ENCODE peak calls at places on chromosomes 7 and 10, in six cellular contexts. W, X, E, R, C and P are unnamed samples. For H3K27me3, H3K36me3 and H3K4me1, the result is how much of the 10 kb centered on the place peaks cover.

GRCh38 chr10:91796332-91797076 is 1.7 kb upstream of the TNKS2 start:
- DNase-seq in E (peak), X (peak), C (peak), R (no peak), W (peak), P (peak)

GRCh38 chr10:28734940-28735759 is 57.8 kb downstream of the BAMBI start:
- DNase-seq in R (no peak), W (no peak), E (no peak), X (no peak), C (no peak), P (no peak)

GRCh38 chr7:18426564-18427226 is 68.9 kb upstream of the HDAC9 start:
- DNase-seq in W (no peak), E (no peak), C (no peak), R (no peak), X (no peak), P (no peak)

GRCh38 chr10:73898730-73899400 is 12.1 kb upstream of the PLAU start:
- DNase-seq in E (no peak), C (no peak), W (no peak), R (no peak), X (no peak), P (no peak)

GRCh38 chr7:42858570-42858969 is 53.3 kb downstream of the C7orf25 start:
- DNase-seq in W (no peak), C (no peak), X (no peak), R (no peak), E (no peak), P (no peak)

GRCh38 chr7:94971051-94971867 is 63.9 kb downstream of the PPP1R9A start:
- DNase-seq in W (no peak), C (no peak), X (no peak), E (no peak), R (no peak), P (no peak)

GRCh38 chr7:39073432-39073831 is 95.7 kb downstream of the POU6F2 start:
- DNase-seq in C (peak), X (peak), W (no peak), E (no peak), R (peak), P (no peak)

GRCh38 chr10:96831867-96832720 is at the start of gene LCOR:
- DNase-seq in E (peak), C (peak), R (peak), X (peak), W (peak), P (peak)

GRCh38 chr10:34813626-34814227 is 1.4 kb downstream of the PARD3 start:
- DNase-seq in E (peak), W (no peak), R (peak), X (no peak), C (peak), P (peak)

GRCh38 chr10:129898701-129899563 is 65.1 kb downstream of the EBF3 start:
- DNase-seq in W (no peak), C (peak), E (peak), R (no peak), X (no peak), P (no peak)

GRCh38 chr10:28302668-28303488 is at the start of gene MPP7:
- DNase-seq in W (peak), R (peak), E (peak), C (peak), X (peak), P (peak)

GRCh38 chr10:5651086-5651764 is 15.2 kb downstream of the ASB13 start:
- DNase-seq in C (no peak), W (no peak), X (no peak), E (peak), R (no peak), P (peak)

GRCh38 chr7:20713792-20714191 is 72.9 kb downstream of the SP8 start:
- DNase-seq in E (no peak), R (no peak), W (no peak), C (no peak), X (peak), P (no peak)

GRCh38 chr7:41339913-41340676 is 362.8 kb downstream of the INHBA start:
- DNase-seq in W (no peak), E (peak), C (no peak), X (no peak), R (no peak), P (no peak)

GRCh38 chr7:66076459-66077329 is 1.1 kb downstream of the ASL start:
- DNase-seq in W (no peak), C (no peak), X (no peak), E (no peak), R (no peak), P (no peak)

GRCh38 chr7:70694357-70694908 is 437.5 kb upstream of the GALNT17 start:
- DNase-seq in X (peak), E (peak), R (peak), W (peak), C (peak), P (peak)

GRCh38 chr10:128186959-128187787 is 61.0 kb upstream of the MKI67 start:
- DNase-seq in X (no peak), R (no peak), C (no peak), W (no peak), E (no peak), P (no peak)

GRCh38 chr7:36161996-36162395 is 8.9 kb downstream of the EEPD1 start:
- DNase-seq in R (no peak), E (no peak), X (no peak), W (no peak), C (no peak), P (no peak)

GRCh38 chr7:106053109-106053508 is 59.0 kb downstream of the SYPL1 start:
- DNase-seq in X (no peak), R (no peak), C (no peak), W (no peak), E (no peak), P (no peak)

GRCh38 chr7:101950450-101951119 is 133.2 kb downstream of the CUX1 start:
- DNase-seq in R (no peak), C (no peak), W (no peak), X (peak), E (no peak), P (no peak)

GRCh38 chr7:41130596-41131236 is 572.2 kb downstream of the INHBA start:
- DNase-seq in W (no peak), C (no peak), E (no peak), X (no peak), R (no peak), P (no peak)

GRCh38 chr7:151078233-151079040 is 2.2 kb downstream of the FASTK start:
- DNase-seq in C (no peak), X (no peak), W (peak), R (no peak), E (no peak), P (no peak)

GRCh38 chr10:133129854-133130495 is 30.0 kb upstream of the KNDC1 start:
- DNase-seq in X (no peak), C (no peak), W (no peak), E (no peak), R (no peak), P (no peak)

GRCh38 chr7:115475774-115476407 is 554.0 kb downstream of the MDFIC start:
- DNase-seq in C (no peak), W (no peak), R (peak), X (peak), E (no peak), P (no peak)

GRCh38 chr10:99917963-99918825 is 91.6 kb downstream of the DNMBP start:
- DNase-seq in C (peak), X (peak), R (peak), E (peak), W (peak), P (peak)

GRCh38 chr7:142319970-142320369 is 62.1 kb upstream of the PRSS58 start:
- DNase-seq in C (no peak), W (no peak), R (no peak), X (peak), E (no peak), P (no peak)

GRCh38 chr7:51455948-51456347 is 139.3 kb upstream of the COBL start:
- DNase-seq in X (peak), E (no peak), W (no peak), R (no peak), C (peak), P (peak)

GRCh38 chr10:86753056-86753455 is 3.4 kb upstream of the BMPR1A start:
- DNase-seq in C (no peak), X (no peak), W (no peak), E (no peak), R (no peak), P (no peak)

GRCh38 chr10:103658049-103658577 is 164.6 kb downstream of the NEURL1 start:
- DNase-seq in X (no peak), W (no peak), E (peak), R (no peak), C (no peak), P (no peak)

GRCh38 chr7:36515847-36516246 is 126.2 kb downstream of the ANLN start:
- DNase-seq in R (no peak), W (no peak), X (no peak), E (no peak), C (no peak), P (no peak)

GRCh38 chr10:102814873-102815661 is 22.1 kb downstream of the CYP17A1 start:
- DNase-seq in X (peak), E (peak), R (no peak), W (peak), C (peak), P (peak)

DNA sequence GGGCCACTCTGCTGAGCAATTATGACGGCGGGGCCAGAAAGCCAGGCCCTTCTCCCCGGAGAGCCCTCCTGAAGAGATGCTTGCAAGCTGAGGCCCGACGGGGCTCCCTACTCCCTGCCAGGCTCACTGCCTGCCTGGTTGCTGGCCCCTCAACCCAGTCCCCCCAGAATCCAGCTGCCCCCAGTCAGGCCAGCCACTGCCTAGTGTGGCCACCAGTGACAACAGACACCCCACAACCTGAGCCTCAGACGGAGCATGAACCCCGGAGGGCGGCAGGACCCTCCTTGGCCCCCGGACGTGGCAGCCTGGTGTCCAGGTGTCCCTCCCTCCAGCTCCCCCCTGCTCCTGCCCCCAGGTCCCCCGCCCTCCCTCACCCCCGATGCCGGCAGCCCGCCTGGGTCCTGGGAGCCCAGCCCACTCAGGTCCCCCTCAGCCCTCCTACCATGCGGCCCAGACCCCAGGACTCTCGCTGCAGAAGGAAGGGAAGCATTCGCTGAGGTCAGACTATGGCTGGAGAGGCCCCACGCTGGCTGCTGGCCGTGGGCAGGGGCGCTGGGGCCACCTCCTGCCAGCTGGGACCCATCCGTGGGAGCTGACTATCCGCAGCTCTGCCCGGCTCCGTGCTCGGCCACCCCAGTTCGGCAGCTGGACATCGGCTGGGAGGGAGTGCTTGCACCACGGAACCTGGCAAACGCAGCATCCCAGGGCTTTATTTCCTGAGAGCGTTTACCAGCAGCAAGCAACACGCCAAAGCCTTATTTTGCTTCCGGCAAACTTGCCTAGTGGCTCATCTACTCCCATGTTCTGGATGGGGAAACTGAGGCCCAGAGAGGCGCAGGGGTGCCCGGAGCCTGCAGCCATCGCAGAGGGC is 89.8 kb downstream of the UNCX start:
- DNase-seq in W (no peak), C (no peak), X (no peak), E (no peak), R (no peak), P (no peak)
- H3K27me3 ChIP-seq in W (half or more), C (under half), X (under half), E (under half), R (under half), P (half or more)

GRCh38 chr7:123229426-123229825 is 29.7 kb upstream of the SLC13A1 start:
- DNase-seq in R (no peak), X (no peak), W (no peak), E (no peak), C (no peak), P (no peak)

GRCh38 chr7:123230147-123230546 is 30.4 kb upstream of the SLC13A1 start:
- DNase-seq in E (no peak), R (no peak), W (no peak), C (no peak), X (no peak), P (no peak)

GRCh38 chr7:123231060-123232000 is 31.6 kb upstream of the SLC13A1 start:
- DNase-seq in R (no peak), C (no peak), E (no peak), W (no peak), X (no peak), P (no peak)

GRCh38 chr7:123230603-123231002 is 30.8 kb upstream of the SLC13A1 start:
- DNase-seq in W (no peak), E (no peak), R (no peak), C (no peak), X (no peak), P (no peak)
- H3K36me3 ChIP-seq in W (under half), E (under half), R (under half), C (under half), X (under half), P (under half)

DNA sequence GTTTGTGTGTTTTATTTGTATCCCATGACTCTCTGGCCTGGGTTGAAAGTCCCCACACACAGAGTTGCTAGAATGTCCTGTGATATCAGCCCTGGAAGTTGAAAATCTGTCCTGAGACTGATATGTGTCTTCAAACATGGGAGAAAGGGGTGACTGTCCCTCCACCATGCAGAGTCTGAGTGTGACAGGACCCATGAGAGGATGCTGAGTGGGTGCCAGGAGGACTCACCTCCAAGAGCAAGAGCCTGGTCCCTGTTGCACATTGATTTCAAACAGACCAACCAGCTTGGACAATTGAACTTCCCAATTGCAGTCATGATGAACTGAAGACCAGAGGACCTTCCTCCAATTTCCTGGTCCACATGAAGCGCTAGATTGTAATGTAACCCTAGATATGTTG is 5.9 kb downstream of the ZNF22 start:
- DNase-seq in W (no peak), X (no peak), R (no peak), E (no peak), C (no peak), P (no peak)
- H3K4me1 ChIP-seq in W (under half), X (under half), R (under half), E (under half), C (under half), P (under half)

GRCh38 chr7:33853361-33854062 is 51.8 kb upstream of the BMPER start:
- DNase-seq in C (no peak), X (no peak), R (no peak), E (no peak), W (no peak), P (no peak)

GRCh38 chr7:33849004-33849403 is 56.3 kb upstream of the BMPER start:
- DNase-seq in W (no peak), X (no peak), R (no peak), E (no peak), C (no peak), P (no peak)

GRCh38 chr7:33850768-33851167 is 54.6 kb upstream of the BMPER start:
- DNase-seq in E (no peak), C (no peak), X (no peak), W (no peak), R (no peak), P (no peak)

GRCh38 chr7:33852838-33853237 is 52.5 kb upstream of the BMPER start:
- DNase-seq in C (no peak), W (no peak), E (no peak), R (no peak), X (no peak), P (no peak)

DNA sequence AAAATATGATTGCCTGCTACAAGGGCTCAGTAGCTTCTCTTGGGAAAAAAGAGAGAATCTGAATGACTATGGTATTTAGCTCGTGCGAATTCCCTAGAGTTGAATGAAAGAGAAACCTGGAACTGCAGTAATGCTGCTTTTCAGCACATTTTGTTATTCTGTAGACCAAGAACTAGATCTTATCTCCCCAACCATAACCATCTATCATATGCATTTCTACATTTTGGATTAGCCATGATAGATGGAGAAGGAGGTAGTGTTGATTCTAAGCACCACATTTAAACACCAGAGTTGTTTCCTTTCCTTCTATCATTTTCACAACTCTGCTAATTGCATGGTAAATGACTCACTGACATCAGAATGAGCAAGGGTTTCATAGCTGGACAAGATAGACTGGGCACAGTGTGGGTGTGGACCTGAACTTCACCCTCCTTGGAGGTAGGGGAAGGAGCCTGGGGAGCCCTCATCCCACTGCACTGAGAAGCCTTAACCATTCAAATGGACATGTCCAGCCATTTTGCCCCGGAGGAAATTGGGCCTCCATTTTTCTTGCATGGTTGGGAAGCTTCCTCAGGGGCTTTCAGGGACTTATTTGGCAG is 55.3 kb upstream of the BMPER start:
- DNase-seq in R (no peak), C (no peak), W (no peak), E (no peak), X (no peak), P (no peak)
- H3K27me3 ChIP-seq in R (under half), C (under half), W (under half), E (under half), X (under half), P (under half)

DNA sequence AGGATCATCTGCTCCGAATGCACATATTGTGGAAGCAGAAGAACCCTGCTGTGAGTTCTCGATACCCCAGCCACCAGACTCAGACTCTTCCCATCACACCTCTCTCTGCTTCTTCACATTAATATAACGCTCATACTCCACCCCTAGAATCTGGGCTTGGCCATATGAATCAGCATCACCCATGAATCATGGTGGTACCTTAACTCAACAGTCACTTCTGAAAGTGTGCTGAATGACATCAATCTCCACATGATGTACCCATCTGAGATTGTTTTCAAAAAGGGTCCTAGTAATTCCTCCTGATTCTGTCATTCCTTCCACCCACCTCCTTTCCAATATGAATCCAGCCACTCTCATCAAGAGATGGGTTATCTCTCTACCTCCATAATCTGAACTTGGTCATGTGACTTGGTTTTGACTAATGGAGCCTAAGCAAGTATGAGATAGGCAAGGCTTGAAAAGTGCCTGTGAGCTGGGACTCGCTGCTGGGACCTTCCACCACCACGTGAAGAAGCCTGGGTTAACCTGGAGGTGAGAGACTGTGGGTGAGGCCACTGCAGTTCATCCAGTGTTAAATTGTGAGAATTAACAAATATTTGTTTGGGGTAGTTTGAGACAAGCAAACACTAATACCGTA is 15.4 kb downstream of the YWHAG start:
- DNase-seq in E (no peak), W (no peak), R (no peak), X (no peak), C (no peak), P (no peak)
- H3K36me3 ChIP-seq in E (under half), W (under half), R (under half), X (half or more), C (half or more), P (under half)